ENCODE peak calls at places on chromosomes 1 and 21, in four cellular contexts. One of them, this sample, is unnamed.
A peak's percentile ranks its signal among the peaks of the same experiment; 100 is the strongest.

GRCh38 chr1:107972367-107972766 is 7.4 kb upstream of the VAV3 start:
- DNase-seq in fibroblast of lung: no peak
- DNase-seq in CD4-positive, alpha-beta memory T cell: no peak
- DNase-seq in upper lobe of left lung: no peak
- DNase-seq in this sample: peak; percentile 25

GRCh38 chr1:8167936-8168335 is 141.8 kb upstream of the ERRFI1 start:
- DNase-seq in CD4-positive, alpha-beta memory T cell: no peak
- DNase-seq in fibroblast of lung: no peak
- DNase-seq in upper lobe of left lung: no peak
- DNase-seq in this sample: no peak

GRCh38 chr1:61455400-61455799 is 269.5 kb downstream of the TM2D1 start:
- DNase-seq in upper lobe of left lung: no peak
- DNase-seq in CD4-positive, alpha-beta memory T cell: no peak
- DNase-seq in fibroblast of lung: no peak
- DNase-seq in this sample: no peak

GRCh38 chr1:203672354-203672753 is 45.7 kb downstream of the ATP2B4 start:
- DNase-seq in CD4-positive, alpha-beta memory T cell: peak; percentile 40
- DNase-seq in upper lobe of left lung: no peak
- DNase-seq in fibroblast of lung: peak; percentile 89
- DNase-seq in this sample: peak; percentile 77

GRCh38 chr1:97778718-97779117 is 142.1 kb downstream of the DPYD start:
- DNase-seq in fibroblast of lung: peak; percentile 56
- DNase-seq in upper lobe of left lung: no peak
- DNase-seq in CD4-positive, alpha-beta memory T cell: no peak
- DNase-seq in this sample: no peak

GRCh38 chr1:42484382-42484781 is 21.3 kb downstream of the CCDC30 start:
- DNase-seq in fibroblast of lung: peak; percentile 76
- DNase-seq in CD4-positive, alpha-beta memory T cell: no peak
- DNase-seq in upper lobe of left lung: no peak
- DNase-seq in this sample: peak; percentile 13

GRCh38 chr1:6724517-6725141 is 23.0 kb upstream of the DNAJC11 start:
- DNase-seq in fibroblast of lung: peak; percentile 31
- DNase-seq in upper lobe of left lung: no peak
- DNase-seq in CD4-positive, alpha-beta memory T cell: no peak
- DNase-seq in this sample: peak; percentile 72

GRCh38 chr1:225987491-225988316 is 11.4 kb downstream of the SDE2 start:
- DNase-seq in fibroblast of lung: peak; percentile 73
- DNase-seq in upper lobe of left lung: no peak
- DNase-seq in CD4-positive, alpha-beta memory T cell: peak; percentile 45
- DNase-seq in this sample: no peak

GRCh38 chr21:42554251-42554937 is 40.7 kb downstream of the SLC37A1 start:
- DNase-seq in fibroblast of lung: no peak
- DNase-seq in upper lobe of left lung: peak; percentile 11
- DNase-seq in CD4-positive, alpha-beta memory T cell: no peak
- DNase-seq in this sample: no peak

GRCh38 chr1:2343023-2343935 is 48.1 kb downstream of the MORN1 start:
- DNase-seq in CD4-positive, alpha-beta memory T cell: no peak
- DNase-seq in upper lobe of left lung: no peak
- DNase-seq in fibroblast of lung: no peak
- DNase-seq in this sample: no peak

GRCh38 chr1:81121324-81121723 is 679.4 kb upstream of the ADGRL2 start:
- DNase-seq in fibroblast of lung: no peak
- DNase-seq in CD4-positive, alpha-beta memory T cell: no peak
- DNase-seq in upper lobe of left lung: no peak
- DNase-seq in this sample: no peak

GRCh38 chr1:113534130-113534817 is 144.0 kb downstream of the MAGI3 start:
- DNase-seq in fibroblast of lung: peak; percentile 15
- DNase-seq in upper lobe of left lung: no peak
- DNase-seq in CD4-positive, alpha-beta memory T cell: no peak
- DNase-seq in this sample: peak; percentile 52

GRCh38 chr21:43352568-43353281 is 74.2 kb downstream of the SIK1 start:
- DNase-seq in CD4-positive, alpha-beta memory T cell: peak; percentile 28
- DNase-seq in fibroblast of lung: no peak
- DNase-seq in upper lobe of left lung: no peak
- DNase-seq in this sample: peak; percentile 49

GRCh38 chr1:22334860-22335550 is 116.6 kb upstream of the ZBTB40 start:
- DNase-seq in CD4-positive, alpha-beta memory T cell: no peak
- DNase-seq in fibroblast of lung: no peak
- DNase-seq in upper lobe of left lung: no peak
- DNase-seq in this sample: no peak

GRCh38 chr21:38223893-38224540 is 32.8 kb upstream of the KCNJ15 start:
- DNase-seq in CD4-positive, alpha-beta memory T cell: no peak
- DNase-seq in fibroblast of lung: peak; percentile 58
- DNase-seq in upper lobe of left lung: no peak
- DNase-seq in this sample: peak; percentile 8

GRCh38 chr1:225458222-225458631 is 30.4 kb upstream of the LBR start:
- DNase-seq in fibroblast of lung: peak; percentile 54
- DNase-seq in upper lobe of left lung: no peak
- DNase-seq in CD4-positive, alpha-beta memory T cell: no peak
- DNase-seq in this sample: peak; percentile 38

GRCh38 chr1:81731989-81732388 is 68.7 kb upstream of the ADGRL2 start:
- DNase-seq in CD4-positive, alpha-beta memory T cell: no peak
- DNase-seq in fibroblast of lung: no peak
- DNase-seq in upper lobe of left lung: no peak
- DNase-seq in this sample: no peak

GRCh38 chr1:6005276-6005917 is 13.2 kb upstream of the NPHP4 start:
- DNase-seq in upper lobe of left lung: peak; percentile 18
- DNase-seq in CD4-positive, alpha-beta memory T cell: no peak
- DNase-seq in fibroblast of lung: no peak
- DNase-seq in this sample: no peak

GRCh38 chr1:205610036-205610435 is 21.8 kb downstream of the ELK4 start:
- DNase-seq in fibroblast of lung: peak; percentile 81
- DNase-seq in upper lobe of left lung: no peak
- DNase-seq in CD4-positive, alpha-beta memory T cell: no peak
- DNase-seq in this sample: no peak

GRCh38 chr1:22793647-22794046 is 83.0 kb downstream of the EPHB2 start:
- DNase-seq in upper lobe of left lung: no peak
- DNase-seq in CD4-positive, alpha-beta memory T cell: no peak
- DNase-seq in fibroblast of lung: no peak
- DNase-seq in this sample: no peak

GRCh38 chr21:41449613-41450012 is 23.6 kb downstream of the MX1 start:
- DNase-seq in fibroblast of lung: no peak
- DNase-seq in upper lobe of left lung: no peak
- DNase-seq in CD4-positive, alpha-beta memory T cell: no peak
- DNase-seq in this sample: no peak

GRCh38 chr1:55741516-55741915 is 526.4 kb upstream of the USP24 start:
- DNase-seq in CD4-positive, alpha-beta memory T cell: no peak
- DNase-seq in fibroblast of lung: peak; percentile 97
- DNase-seq in upper lobe of left lung: no peak
- DNase-seq in this sample: no peak

GRCh38 chr1:65477414-65478378 is 57.2 kb downstream of the LEPR start:
- DNase-seq in CD4-positive, alpha-beta memory T cell: no peak
- DNase-seq in upper lobe of left lung: no peak
- DNase-seq in fibroblast of lung: no peak
- DNase-seq in this sample: no peak

GRCh38 chr1:47181955-47182680 is 7.7 kb downstream of the PDZK1IP1 start:
- DNase-seq in upper lobe of left lung: no peak
- DNase-seq in fibroblast of lung: peak; percentile 36
- DNase-seq in CD4-positive, alpha-beta memory T cell: no peak
- DNase-seq in this sample: no peak
- H3K4me3 ChIP-seq in upper lobe of left lung: no peak overlapping the region
- H3K4me3 ChIP-seq in fibroblast of lung: no peak overlapping the region
- H3K4me3 ChIP-seq in CD4-positive, alpha-beta memory T cell: no peak overlapping the region
- H3K4me3 ChIP-seq in this sample: no peak overlapping the region

DNA sequence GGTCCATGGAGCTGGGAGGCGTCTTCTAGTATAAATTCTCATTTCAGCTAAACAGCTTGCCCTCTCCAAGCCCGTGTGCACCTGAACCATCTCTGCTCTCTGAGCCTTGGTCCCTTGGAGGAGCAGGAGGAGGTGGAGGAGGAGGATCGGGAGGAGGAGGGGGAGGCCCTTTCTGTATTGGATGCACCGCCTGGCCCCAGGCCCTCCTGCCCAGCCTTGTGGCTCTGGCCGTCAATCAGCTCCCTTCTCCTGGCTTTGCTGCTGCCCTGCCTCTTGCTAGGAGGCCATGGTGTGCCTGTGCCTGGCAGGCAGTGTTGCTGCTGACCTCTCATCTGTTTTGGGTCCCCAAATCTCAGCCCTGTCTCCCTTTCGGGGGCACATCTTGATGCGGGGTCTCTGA is 9.0 kb downstream of the COL18A1 start:
- DNase-seq in fibroblast of lung: no peak
- DNase-seq in CD4-positive, alpha-beta memory T cell: no peak
- DNase-seq in upper lobe of left lung: no peak
- DNase-seq in this sample: no peak
- H3K4me1 ChIP-seq in fibroblast of lung: no peaks in the 10 kb centered on the region
- H3K4me1 ChIP-seq in CD4-positive, alpha-beta memory T cell: no peaks in the 10 kb centered on the region
- H3K4me1 ChIP-seq in upper lobe of left lung: peaks cover 6% of the 10 kb centered on the region
- H3K4me1 ChIP-seq in this sample: peaks cover 48% of the 10 kb centered on the region

DNA sequence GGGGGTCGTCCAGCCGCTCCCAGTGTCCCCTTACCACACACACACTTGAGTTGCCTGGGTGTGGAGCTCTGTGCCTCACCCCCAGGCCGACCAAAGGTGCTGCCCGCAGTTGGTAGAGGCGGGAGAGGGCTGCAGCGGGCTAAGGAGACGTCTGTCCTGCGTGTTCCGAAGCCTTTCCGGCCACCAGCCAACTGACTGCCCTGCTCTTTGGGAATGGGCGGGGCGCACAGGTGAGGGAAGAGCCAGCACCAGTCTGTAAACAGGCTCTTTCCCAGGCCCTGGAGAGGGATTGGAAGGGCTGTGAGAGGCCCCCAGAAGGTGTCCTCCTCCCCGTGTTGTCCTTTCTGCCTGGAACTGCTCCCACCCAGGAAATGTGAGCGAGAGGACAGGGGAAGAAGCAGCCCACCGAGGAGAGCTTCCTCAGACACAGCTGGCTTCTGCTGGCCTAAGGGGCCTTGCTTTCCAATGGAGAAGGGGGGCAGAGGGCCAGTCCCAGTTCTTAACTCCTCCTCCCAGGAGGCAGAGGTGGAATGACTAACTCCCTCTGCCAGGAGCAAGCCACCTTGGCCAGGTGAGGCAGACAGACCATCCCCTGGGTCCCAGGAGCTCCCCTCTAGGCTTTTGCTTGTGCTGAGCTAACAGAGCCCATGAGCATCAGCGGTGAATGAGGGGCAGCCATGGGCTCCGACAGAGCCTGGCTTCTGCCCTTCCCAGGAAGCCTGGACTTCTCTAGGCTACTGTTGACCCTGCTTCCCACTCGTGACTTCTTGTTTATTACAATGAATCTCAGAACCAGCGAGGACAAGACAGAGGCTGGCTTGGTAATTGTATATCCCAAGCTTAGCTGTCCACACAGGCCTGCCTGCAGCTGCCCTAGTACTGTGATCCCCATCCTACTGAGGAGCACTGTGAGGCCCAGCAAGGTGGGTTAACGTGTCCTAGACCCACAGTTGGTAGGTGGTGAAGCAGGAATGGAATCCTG is 158.1 kb upstream of the COA6 start:
- DNase-seq in fibroblast of lung: no peak
- DNase-seq in upper lobe of left lung: peak; percentile 68
- DNase-seq in CD4-positive, alpha-beta memory T cell: no peak
- DNase-seq in this sample: no peak
- H3K27ac ChIP-seq in fibroblast of lung: no peak overlapping the region
- H3K27ac ChIP-seq in upper lobe of left lung: no peak overlapping the region
- H3K27ac ChIP-seq in CD4-positive, alpha-beta memory T cell: no peak overlapping the region
- H3K27ac ChIP-seq in this sample: no peak overlapping the region

GRCh38 chr1:171654705-171655214 is 2.3 kb upstream of the MYOC start:
- DNase-seq in CD4-positive, alpha-beta memory T cell: no peak
- DNase-seq in upper lobe of left lung: no peak
- DNase-seq in fibroblast of lung: no peak
- DNase-seq in this sample: peak; percentile 40
- H3K4me3 ChIP-seq in CD4-positive, alpha-beta memory T cell: no peak overlapping the region
- H3K4me3 ChIP-seq in upper lobe of left lung: no peak overlapping the region
- H3K4me3 ChIP-seq in fibroblast of lung: no peak overlapping the region
- H3K4me3 ChIP-seq in this sample: peak overlapping the region; percentile 45

GRCh38 chr1:101251504-101251903 is 14.7 kb downstream of the S1PR1 start:
- DNase-seq in CD4-positive, alpha-beta memory T cell: no peak
- DNase-seq in fibroblast of lung: no peak
- DNase-seq in upper lobe of left lung: no peak
- DNase-seq in this sample: no peak

GRCh38 chr1:101253976-101254660 is 17.3 kb downstream of the S1PR1 start:
- DNase-seq in fibroblast of lung: no peak
- DNase-seq in upper lobe of left lung: no peak
- DNase-seq in CD4-positive, alpha-beta memory T cell: no peak
- DNase-seq in this sample: no peak

GRCh38 chr1:101250656-101251272 is 13.9 kb downstream of the S1PR1 start:
- DNase-seq in upper lobe of left lung: no peak
- DNase-seq in fibroblast of lung: no peak
- DNase-seq in CD4-positive, alpha-beta memory T cell: no peak
- DNase-seq in this sample: no peak

GRCh38 chr1:101247404-101248287 is 10.8 kb downstream of the S1PR1 start:
- DNase-seq in upper lobe of left lung: no peak
- DNase-seq in CD4-positive, alpha-beta memory T cell: no peak
- DNase-seq in fibroblast of lung: no peak
- DNase-seq in this sample: no peak

GRCh38 chr1:101250219-101250618 is 13.4 kb downstream of the S1PR1 start:
- DNase-seq in CD4-positive, alpha-beta memory T cell: no peak
- DNase-seq in upper lobe of left lung: no peak
- DNase-seq in fibroblast of lung: no peak
- DNase-seq in this sample: no peak
- H3K4me1 ChIP-seq in CD4-positive, alpha-beta memory T cell: peaks cover 37% of the 10 kb centered on the region
- H3K4me1 ChIP-seq in upper lobe of left lung: no peaks in the 10 kb centered on the region
- H3K4me1 ChIP-seq in fibroblast of lung: no peaks in the 10 kb centered on the region
- H3K4me1 ChIP-seq in this sample: no peaks in the 10 kb centered on the region

GRCh38 chr1:223017291-223017690 is 125.8 kb downstream of the TLR5 start:
- DNase-seq in CD4-positive, alpha-beta memory T cell: no peak
- DNase-seq in fibroblast of lung: no peak
- DNase-seq in upper lobe of left lung: no peak
- DNase-seq in this sample: no peak
- H3K27ac ChIP-seq in CD4-positive, alpha-beta memory T cell: no peak overlapping the region
- H3K27ac ChIP-seq in fibroblast of lung: no peak overlapping the region
- H3K27ac ChIP-seq in upper lobe of left lung: peak overlapping the region; percentile 80
- H3K27ac ChIP-seq in this sample: no peak overlapping the region

GRCh38 chr1:173410794-173411236 is 66.3 kb upstream of the PRDX6 start:
- DNase-seq in CD4-positive, alpha-beta memory T cell: no peak
- DNase-seq in fibroblast of lung: no peak
- DNase-seq in upper lobe of left lung: peak; percentile 29
- DNase-seq in this sample: no peak
- H3K4me3 ChIP-seq in CD4-positive, alpha-beta memory T cell: no peak overlapping the region
- H3K4me3 ChIP-seq in fibroblast of lung: no peak overlapping the region
- H3K4me3 ChIP-seq in upper lobe of left lung: no peak overlapping the region
- H3K4me3 ChIP-seq in this sample: no peak overlapping the region

DNA sequence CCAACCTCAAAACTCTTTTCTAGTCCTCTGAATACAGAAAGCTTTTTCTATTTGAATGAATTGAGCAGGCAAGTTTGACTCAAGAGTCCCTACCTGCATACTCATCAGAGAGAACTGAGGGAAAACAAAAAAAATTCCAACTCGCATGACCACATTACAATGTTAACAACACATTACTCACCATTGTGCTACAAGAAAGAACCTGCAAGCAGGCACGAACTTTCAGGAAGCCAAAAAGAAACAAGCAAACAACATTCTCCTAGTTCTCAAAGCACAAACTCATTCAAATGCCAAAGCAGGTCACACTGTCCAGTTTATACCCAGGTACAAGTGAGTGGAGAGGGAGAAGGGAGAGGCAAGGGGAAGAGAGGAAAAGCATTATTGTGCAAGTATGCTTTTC is 14.6 kb downstream of the OTUD7B start:
- DNase-seq in fibroblast of lung: no peak
- DNase-seq in upper lobe of left lung: no peak
- DNase-seq in CD4-positive, alpha-beta memory T cell: no peak
- DNase-seq in this sample: no peak
- H3K4me1 ChIP-seq in fibroblast of lung: peaks cover 3% of the 10 kb centered on the region
- H3K4me1 ChIP-seq in upper lobe of left lung: peaks cover 46% of the 10 kb centered on the region
- H3K4me1 ChIP-seq in CD4-positive, alpha-beta memory T cell: peaks cover 11% of the 10 kb centered on the region
- H3K4me1 ChIP-seq in this sample: no peaks in the 10 kb centered on the region

GRCh38 chr1:145977486-145978476 is 13.3 kb downstream of the POLR3GL start:
- DNase-seq in CD4-positive, alpha-beta memory T cell: peak; percentile 77
- DNase-seq in upper lobe of left lung: peak; percentile 89
- DNase-seq in fibroblast of lung: peak; percentile 91
- DNase-seq in this sample: peak; percentile 72
- H3K27ac ChIP-seq in CD4-positive, alpha-beta memory T cell: peak overlapping the region; percentile 70
- H3K27ac ChIP-seq in upper lobe of left lung: peak overlapping the region; percentile 94
- H3K27ac ChIP-seq in fibroblast of lung: peak overlapping the region; percentile 85
- H3K27ac ChIP-seq in this sample: peak overlapping the region; percentile 91